ENCODE peak calls at places on chromosomes 1 and 21, in five cellular contexts. H, S, M, E and C are unnamed samples.

GRCh38 chr1:174999926-175000696 is at the start of gene CACYBP:
- DNase-seq in M (peak; percentile 50), S (no peak), E (no peak), H (peak; percentile 40), C (no peak)

GRCh38 chr21:34722684-34723300 is 54.0 kb downstream of the CLIC6 start:
- DNase-seq in S (no peak), E (no peak), M (no peak), H (no peak), C (no peak)

GRCh38 chr1:211775208-211775607 is 55.4 kb downstream of the LPGAT1 start:
- DNase-seq in M (peak; percentile 51), S (no peak), H (no peak), E (no peak), C (no peak)

GRCh38 chr1:30888391-30888790 is 20.2 kb downstream of the SDC3 start:
- DNase-seq in H (no peak), E (peak; percentile 96), S (no peak), M (peak; percentile 63), C (no peak)

GRCh38 chr1:151611288-151611790 is 511 bp upstream of the SNX27 start:
- DNase-seq in H (no peak), E (peak; percentile 91), M (peak; percentile 90), S (no peak), C (no peak)

GRCh38 chr1:224432141-224432540 is 2.5 kb downstream of the WDR26 start:
- DNase-seq in E (peak; percentile 49), H (no peak), M (no peak), S (no peak), C (no peak)

GRCh38 chr1:201119826-201120225 is 7.2 kb downstream of the ASCL5 start:
- DNase-seq in H (no peak), S (no peak), M (no peak), E (peak; percentile 46), C (no peak)

GRCh38 chr1:228867093-228867950 is 132.0 kb downstream of the RHOU start:
- DNase-seq in E (peak; percentile 14), H (no peak), S (no peak), M (no peak), C (no peak)

GRCh38 chr1:244353572-244354091 is 98.1 kb downstream of the ADSS2 start:
- DNase-seq in S (no peak), H (peak; percentile 5), E (peak; percentile 94), M (peak; percentile 100), C (no peak)

GRCh38 chr1:28392027-28392652 is 22.6 kb downstream of the PHACTR4 start:
- DNase-seq in H (no peak), M (peak; percentile 91), S (no peak), E (peak; percentile 94), C (no peak)

GRCh38 chr1:160777486-160778089 is 18.4 kb upstream of the LY9 start:
- DNase-seq in M (no peak), H (peak; percentile 32), S (peak; percentile 38), E (no peak), C (no peak)

GRCh38 chr1:53549781-53550180 is 90.6 kb downstream of the DMRTB1 start:
- DNase-seq in E (no peak), S (no peak), H (no peak), M (no peak), C (no peak)

GRCh38 chr1:246317723-246318359 is 189.2 kb downstream of the SMYD3 start:
- DNase-seq in E (peak; percentile 48), S (no peak), H (no peak), M (peak; percentile 25), C (no peak)

GRCh38 chr1:221018415-221018814 is 139.2 kb downstream of the HLX start:
- DNase-seq in E (no peak), M (no peak), H (no peak), S (no peak), C (no peak)

GRCh38 chr1:65421341-65422174 is 1.1 kb downstream of the LEPR start:
- DNase-seq in H (no peak), M (no peak), E (no peak), S (no peak), C (no peak)

GRCh38 chr1:234776875-234777849 is 167.2 kb upstream of the IRF2BP2 start:
- DNase-seq in S (no peak), M (no peak), E (no peak), H (no peak), C (no peak)

GRCh38 chr1:211493865-211494653 is 2.1 kb upstream of the RD3 start:
- DNase-seq in S (no peak), H (no peak), M (no peak), E (no peak), C (no peak)

GRCh38 chr21:41899431-41900202 is 20.5 kb upstream of the PRDM15 start:
- DNase-seq in M (no peak), S (peak; percentile 33), E (no peak), H (no peak), C (no peak)

GRCh38 chr1:153400244-153400643 is 9.4 kb upstream of the S100A8 start:
- DNase-seq in E (peak; percentile 1), S (no peak), H (no peak), M (no peak), C (no peak)

GRCh38 chr1:53627031-53627430 is 111.9 kb downstream of the GLIS1 start:
- DNase-seq in M (no peak), E (no peak), H (no peak), S (no peak), C (no peak)